ENCODE peak calls at places on chromosomes 13 and 19, in ten cellular contexts. G is fibroblast of lung, M is glutamatergic neuron, O is fibroblast of pulmonary artery, W is GM13977, N is nephron progenitor cell, Q is stomach, D is cardiac fibroblast, P is pancreas, T is AG04450. C is an unnamed sample.

GRCh38 chr19:18903146-18904056 is 7.4 kb upstream of the CERS1 start:
- DNase-seq in P (no peak), G (no peak), M (no peak), Q (no peak), T (no peak), W (no peak), N (no peak), D (no peak), O (no peak), C (no peak)

GRCh38 chr13:72805663-72806341 is 23.9 kb downstream of the PIBF1 start:
- DNase-seq in N (no peak), W (no peak), D (peak), G (peak), Q (no peak), O (peak), M (no peak), T (no peak), P (no peak), C (no peak)

GRCh38 chr13:50805805-50806204 is 37.7 kb downstream of the DLEU7 start:
- DNase-seq in D (peak), G (peak), P (no peak), M (no peak), T (no peak), Q (no peak), W (no peak), O (peak), N (no peak), C (no peak)

GRCh38 chr19:47765522-47766358 is 12.8 kb upstream of the SELENOW start:
- DNase-seq in Q (peak), G (peak), D (peak), W (no peak), P (peak), O (peak), T (no peak), M (peak), N (peak), C (no peak)

GRCh38 chr19:7188682-7189629 is 105.3 kb downstream of the INSR start:
- DNase-seq in D (no peak), T (no peak), O (peak), N (no peak), W (no peak), M (no peak), G (peak), Q (no peak), P (no peak), C (no peak)

GRCh38 chr13:36282818-36283432 is 14.7 kb downstream of the CCDC169 start:
- DNase-seq in G (peak), N (no peak), T (peak), D (peak), O (peak), Q (no peak), M (no peak), P (no peak), W (no peak), C (no peak)

GRCh38 chr19:50497030-50497420 is 14.0 kb downstream of the JOSD2 start:
- DNase-seq in P (no peak), D (no peak), N (no peak), Q (no peak), M (peak), G (no peak), W (no peak), O (no peak), T (no peak), C (no peak)

GRCh38 chr13:82436099-82436585 is 1446.1 kb downstream of the SLITRK1 start:
- DNase-seq in D (no peak), O (no peak), P (no peak), N (no peak), T (no peak), W (no peak), G (no peak), M (no peak), Q (no peak), C (no peak)

GRCh38 chr13:104024416-104025170 is 958.4 kb upstream of the SLC10A2 start:
- DNase-seq in M (no peak), W (no peak), Q (no peak), N (no peak), D (peak), T (no peak), G (peak), O (peak), P (no peak), C (no peak)

GRCh38 chr19:28999733-29000433 is 213.1 kb downstream of the UQCRFS1 start:
- DNase-seq in D (no peak), W (no peak), T (no peak), O (no peak), N (no peak), M (no peak), P (no peak), G (no peak), Q (no peak), C (no peak)

GRCh38 chr19:35403116-35403760 is 32.4 kb downstream of the GPR42 start:
- DNase-seq in Q (no peak), D (no peak), M (no peak), O (no peak), P (no peak), G (peak), T (no peak), W (no peak), N (no peak), C (no peak)

GRCh38 chr19:42601811-42602443 is 7.2 kb upstream of the CEACAM8 start:
- DNase-seq in W (peak), M (no peak), Q (no peak), P (peak), N (peak), O (peak), D (peak), T (no peak), G (peak), C (no peak)

GRCh38 chr13:25948910-25949309 is 102.9 kb downstream of the SHISA2 start:
- DNase-seq in Q (no peak), M (no peak), G (no peak), D (no peak), O (no peak), N (no peak), W (no peak), T (no peak), P (no peak), C (no peak)

GRCh38 chr13:109862627-109863026 is 76.2 kb upstream of the IRS2 start:
- DNase-seq in M (no peak), G (peak), T (no peak), Q (no peak), W (no peak), O (peak), N (no peak), D (peak), P (no peak), C (no peak)

GRCh38 chr13:32036131-32036695 is 4.6 kb downstream of the FRY start:
- DNase-seq in W (no peak), D (no peak), N (no peak), T (no peak), P (no peak), Q (no peak), M (no peak), O (no peak), G (no peak), C (no peak)

GRCh38 chr13:113745059-113745458 is 14.0 kb upstream of the TMEM255B start:
- DNase-seq in T (no peak), D (no peak), N (no peak), M (no peak), Q (no peak), O (no peak), G (no peak), P (no peak), W (no peak), C (no peak)

GRCh38 chr13:25281937-25282332 is 5.4 kb downstream of the MTMR6 start:
- DNase-seq in D (no peak), O (no peak), M (no peak), P (no peak), N (no peak), G (no peak), T (no peak), W (peak), Q (no peak), C (no peak)

GRCh38 chr13:95603887-95604533 is 40.5 kb downstream of the DZIP1 start:
- DNase-seq in Q (peak), O (peak), D (peak), N (no peak), M (no peak), T (no peak), W (no peak), G (peak), P (peak), C (no peak)

GRCh38 chr13:62320129-62320724 is 904.6 kb upstream of the PCDH20 start:
- DNase-seq in D (peak), T (peak), W (peak), G (peak), O (peak), N (no peak), P (no peak), Q (no peak), M (no peak), C (no peak)

GRCh38 chr13:29861694-29862110 is 11.3 kb upstream of the UBL3 start:
- DNase-seq in M (no peak), P (no peak), T (peak), N (no peak), Q (no peak), D (peak), G (peak), W (no peak), O (peak), C (no peak)

GRCh38 chr13:31485183-31485582 is 254.1 kb upstream of the RXFP2 start:
- DNase-seq in T (no peak), Q (no peak), O (peak), M (no peak), W (no peak), P (no peak), G (no peak), N (no peak), D (peak), C (no peak)

GRCh38 chr13:75195479-75196111 is 286.4 kb downstream of the TBC1D4 start:
- DNase-seq in O (peak), W (no peak), N (peak), P (no peak), Q (no peak), G (peak), T (no peak), M (peak), D (peak), C (no peak)

GRCh38 chr19:13164370-13165090 is 14.3 kb downstream of the IER2 start:
- DNase-seq in T (no peak), P (peak), W (no peak), Q (peak), O (peak), M (peak), G (peak), N (peak), D (peak), C (peak)

GRCh38 chr19:38813323-38813722 is 578 bp upstream of the LGALS4 start:
- DNase-seq in O (no peak), T (no peak), G (no peak), M (no peak), N (no peak), P (no peak), D (no peak), Q (no peak), W (no peak), C (no peak)

GRCh38 chr13:99056381-99057014 is 78.6 kb upstream of the DOCK9 start:
- DNase-seq in G (no peak), D (peak), W (no peak), N (no peak), P (no peak), M (no peak), T (no peak), Q (no peak), O (no peak), C (no peak)

GRCh38 chr13:43802511-43802910 is 15.7 kb upstream of the ENOX1 start:
- DNase-seq in P (no peak), D (no peak), N (no peak), T (no peak), M (no peak), Q (no peak), G (no peak), O (no peak), W (no peak), C (no peak)

GRCh38 chr13:102642029-102642428 is 45.2 kb downstream of the TPP2 start:
- DNase-seq in N (no peak), D (no peak), T (no peak), Q (no peak), O (no peak), M (no peak), W (no peak), P (no peak), G (no peak), C (no peak)

GRCh38 chr19:56118666-56119584 is 2.2 kb downstream of the ZNF787 start:
- DNase-seq in O (no peak), Q (no peak), D (no peak), W (no peak), G (no peak), N (no peak), P (no peak), M (no peak), T (no peak), C (no peak)

GRCh38 chr19:56119585-56119978 is 1.5 kb downstream of the ZNF787 start:
- DNase-seq in W (no peak), P (no peak), O (no peak), Q (peak), N (no peak), D (peak), M (no peak), T (no peak), G (no peak), C (peak)

GRCh38 chr19:56120002-56120370 is 1.1 kb downstream of the ZNF787 start:
- DNase-seq in D (no peak), W (no peak), Q (no peak), N (no peak), T (no peak), O (no peak), M (no peak), P (no peak), G (no peak), C (no peak)

GRCh38 chr19:56121180-56122167 is at the start of gene ZNF787:
- DNase-seq in M (peak), W (peak), D (peak), P (peak), O (peak), G (peak), Q (peak), N (peak), T (peak), C (peak)

GRCh38 chr19:56120371-56121179 is 520 bp downstream of the ZNF787 start:
- DNase-seq in Q (peak), P (peak), N (peak), T (no peak), M (peak), O (peak), D (peak), G (peak), W (peak), C (peak)
- TF ChIP-seq CTCF in Q (no peak), P (no peak), N (no peak), T (no peak), M (no peak), O (peak), D (peak), G (no peak), W (no peak), C (no peak)

DNA sequence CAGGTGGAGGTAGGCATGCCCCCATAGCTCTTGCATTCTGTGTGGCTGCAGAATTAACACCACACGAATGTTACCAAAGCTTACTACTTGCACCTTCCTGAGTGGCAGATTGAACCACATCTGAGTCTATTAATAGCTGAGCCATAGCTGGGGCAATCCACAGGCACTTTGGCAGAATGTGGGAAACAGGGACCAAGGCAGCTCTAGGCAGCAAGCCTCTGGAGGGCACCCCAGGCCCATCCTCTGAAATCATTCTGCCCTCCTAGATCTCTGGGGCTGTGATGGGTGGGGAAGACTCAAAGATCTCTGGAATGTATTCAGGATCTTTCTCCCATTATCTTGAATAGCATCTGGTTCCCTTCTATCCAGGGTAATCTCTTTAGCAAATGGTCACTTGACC is 139.3 kb downstream of the TNFRSF19 start:
- DNase-seq in M (no peak), D (peak), W (no peak), O (no peak), P (no peak), G (no peak), T (no peak), Q (no peak), N (no peak), C (no peak)
- TF ChIP-seq CTCF in M (no peak), D (peak), W (peak), O (no peak), P (no peak), G (no peak), T (no peak), Q (no peak), N (no peak), C (no peak)

GRCh38 chr13:42078113-42078769 is 29.8 kb downstream of the DGKH start:
- DNase-seq in M (no peak), N (peak), G (no peak), W (no peak), P (no peak), T (no peak), D (no peak), O (no peak), Q (no peak), C (no peak)
- TF ChIP-seq CTCF in M (no peak), N (no peak), G (no peak), W (no peak), P (no peak), T (no peak), D (no peak), O (no peak), Q (no peak), C (no peak)

GRCh38 chr19:52428937-52429336 is at the start of gene ZNF534:
- DNase-seq in G (no peak), M (no peak), D (no peak), W (no peak), Q (no peak), P (no peak), O (no peak), T (no peak), N (no peak), C (no peak)
- TF ChIP-seq CTCF in G (no peak), M (no peak), D (no peak), W (no peak), Q (no peak), P (no peak), O (no peak), T (no peak), N (no peak), C (no peak)

GRCh38 chr19:41595258-41595889 is 19.4 kb downstream of the CEACAM21 start:
- DNase-seq in D (peak), G (peak), W (peak), P (peak), N (peak), T (peak), O (peak), M (peak), Q (peak), C (no peak)
- TF ChIP-seq CTCF in D (peak), G (peak), W (peak), P (peak), N (no peak), T (peak), O (peak), M (peak), Q (peak), C (no peak)